ENCODE peak calls at places on chromosomes 7 and 10, in eight cellular contexts. One of them, this sample, is unnamed.

GRCh38 chr10:7755103-7755502 is 32.7 kb downstream of the KIN start:
- DNase-seq in astrocyte of the spinal cord: no peak
- DNase-seq in T-helper 2 cell: no peak
- DNase-seq in cardiac fibroblast: no peak
- DNase-seq in right lobe of liver: no peak
- DNase-seq in tibial nerve: no peak
- DNase-seq in EL: no peak
- DNase-seq in posterior vena cava: no peak
- DNase-seq in this sample: no peak

GRCh38 chr7:49346200-49346899 is 422.0 kb downstream of the CDC14C start:
- DNase-seq in cardiac fibroblast: no peak
- DNase-seq in posterior vena cava: no peak
- DNase-seq in tibial nerve: no peak
- DNase-seq in astrocyte of the spinal cord: no peak
- DNase-seq in T-helper 2 cell: no peak
- DNase-seq in EL: no peak
- DNase-seq in right lobe of liver: no peak
- DNase-seq in this sample: no peak

GRCh38 chr10:79475119-79475653 is 29.8 kb upstream of the ZCCHC24 start:
- DNase-seq in astrocyte of the spinal cord: no peak
- DNase-seq in cardiac fibroblast: no peak
- DNase-seq in posterior vena cava: no peak
- DNase-seq in right lobe of liver: no peak
- DNase-seq in EL: no peak
- DNase-seq in T-helper 2 cell: peak
- DNase-seq in tibial nerve: no peak
- DNase-seq in this sample: no peak

GRCh38 chr7:107907-108306 is 84.5 kb upstream of the FAM20C start:
- DNase-seq in posterior vena cava: no peak
- DNase-seq in right lobe of liver: no peak
- DNase-seq in cardiac fibroblast: no peak
- DNase-seq in EL: no peak
- DNase-seq in T-helper 2 cell: no peak
- DNase-seq in astrocyte of the spinal cord: no peak
- DNase-seq in tibial nerve: no peak
- DNase-seq in this sample: no peak

GRCh38 chr7:47587389-47587788 is 5.5 kb upstream of the TNS3 start:
- DNase-seq in EL: peak
- DNase-seq in T-helper 2 cell: no peak
- DNase-seq in tibial nerve: no peak
- DNase-seq in astrocyte of the spinal cord: no peak
- DNase-seq in cardiac fibroblast: no peak
- DNase-seq in posterior vena cava: no peak
- DNase-seq in right lobe of liver: no peak
- DNase-seq in this sample: no peak

GRCh38 chr7:117088623-117089199 is 135.4 kb downstream of the ST7 start:
- DNase-seq in right lobe of liver: no peak
- DNase-seq in cardiac fibroblast: no peak
- DNase-seq in astrocyte of the spinal cord: no peak
- DNase-seq in EL: no peak
- DNase-seq in T-helper 2 cell: no peak
- DNase-seq in tibial nerve: no peak
- DNase-seq in posterior vena cava: no peak
- DNase-seq in this sample: no peak

GRCh38 chr7:105473163-105473562 is 48.9 kb downstream of the PUS7 start:
- DNase-seq in posterior vena cava: no peak
- DNase-seq in EL: peak
- DNase-seq in right lobe of liver: no peak
- DNase-seq in T-helper 2 cell: no peak
- DNase-seq in astrocyte of the spinal cord: peak
- DNase-seq in tibial nerve: no peak
- DNase-seq in cardiac fibroblast: peak
- DNase-seq in this sample: no peak

GRCh38 chr10:36489181-36489927 is 636.0 kb upstream of the ANKRD30A start:
- DNase-seq in cardiac fibroblast: peak
- DNase-seq in posterior vena cava: no peak
- DNase-seq in astrocyte of the spinal cord: peak
- DNase-seq in right lobe of liver: no peak
- DNase-seq in EL: no peak
- DNase-seq in tibial nerve: no peak
- DNase-seq in T-helper 2 cell: no peak
- DNase-seq in this sample: no peak

GRCh38 chr10:47245731-47246350 is 54.2 kb upstream of the GDF10 start:
- DNase-seq in right lobe of liver: no peak
- DNase-seq in EL: no peak
- DNase-seq in astrocyte of the spinal cord: no peak
- DNase-seq in tibial nerve: no peak
- DNase-seq in T-helper 2 cell: no peak
- DNase-seq in posterior vena cava: no peak
- DNase-seq in cardiac fibroblast: no peak
- DNase-seq in this sample: no peak

GRCh38 chr10:107733328-107733727 is 568.8 kb upstream of the SORCS1 start:
- DNase-seq in right lobe of liver: no peak
- DNase-seq in astrocyte of the spinal cord: peak
- DNase-seq in T-helper 2 cell: no peak
- DNase-seq in EL: peak
- DNase-seq in tibial nerve: no peak
- DNase-seq in cardiac fibroblast: no peak
- DNase-seq in posterior vena cava: no peak
- DNase-seq in this sample: no peak

GRCh38 chr7:107045195-107045960 is 873 bp downstream of the PRKAR2B start:
- DNase-seq in T-helper 2 cell: no peak
- DNase-seq in astrocyte of the spinal cord: no peak
- DNase-seq in tibial nerve: no peak
- DNase-seq in right lobe of liver: no peak
- DNase-seq in posterior vena cava: no peak
- DNase-seq in EL: no peak
- DNase-seq in cardiac fibroblast: no peak
- DNase-seq in this sample: peak

GRCh38 chr7:106031271-106032029 is 68.4 kb downstream of the CDHR3 start:
- DNase-seq in cardiac fibroblast: peak
- DNase-seq in right lobe of liver: no peak
- DNase-seq in EL: no peak
- DNase-seq in posterior vena cava: no peak
- DNase-seq in T-helper 2 cell: no peak
- DNase-seq in astrocyte of the spinal cord: no peak
- DNase-seq in tibial nerve: no peak
- DNase-seq in this sample: no peak

GRCh38 chr7:119090851-119091250 is 866.3 kb downstream of the ANKRD7 start:
- DNase-seq in posterior vena cava: no peak
- DNase-seq in cardiac fibroblast: no peak
- DNase-seq in astrocyte of the spinal cord: peak
- DNase-seq in T-helper 2 cell: no peak
- DNase-seq in right lobe of liver: no peak
- DNase-seq in EL: no peak
- DNase-seq in tibial nerve: no peak
- DNase-seq in this sample: no peak

GRCh38 chr10:12868229-12868628 is 133.3 kb downstream of the CCDC3 start:
- DNase-seq in posterior vena cava: no peak
- DNase-seq in right lobe of liver: no peak
- DNase-seq in EL: no peak
- DNase-seq in tibial nerve: no peak
- DNase-seq in astrocyte of the spinal cord: no peak
- DNase-seq in cardiac fibroblast: no peak
- DNase-seq in T-helper 2 cell: no peak
- DNase-seq in this sample: no peak

GRCh38 chr7:129298268-129298893 is 73.6 kb downstream of the AHCYL2 start:
- DNase-seq in right lobe of liver: no peak
- DNase-seq in T-helper 2 cell: peak
- DNase-seq in EL: peak
- DNase-seq in posterior vena cava: no peak
- DNase-seq in astrocyte of the spinal cord: peak
- DNase-seq in tibial nerve: peak
- DNase-seq in cardiac fibroblast: peak
- DNase-seq in this sample: peak

GRCh38 chr7:64574481-64575159 is 11.7 kb upstream of the ZNF680 start:
- DNase-seq in astrocyte of the spinal cord: peak
- DNase-seq in cardiac fibroblast: peak
- DNase-seq in tibial nerve: no peak
- DNase-seq in EL: peak
- DNase-seq in T-helper 2 cell: no peak
- DNase-seq in right lobe of liver: no peak
- DNase-seq in posterior vena cava: peak
- DNase-seq in this sample: no peak

GRCh38 chr7:45435846-45436245 is 138.3 kb upstream of the ADCY1 start:
- DNase-seq in T-helper 2 cell: no peak
- DNase-seq in cardiac fibroblast: peak
- DNase-seq in astrocyte of the spinal cord: peak
- DNase-seq in posterior vena cava: no peak
- DNase-seq in right lobe of liver: no peak
- DNase-seq in EL: peak
- DNase-seq in tibial nerve: no peak
- DNase-seq in this sample: no peak

GRCh38 chr10:78470267-78471103 is 436.8 kb downstream of the RPS24 start:
- DNase-seq in right lobe of liver: no peak
- DNase-seq in T-helper 2 cell: peak
- DNase-seq in astrocyte of the spinal cord: no peak
- DNase-seq in posterior vena cava: no peak
- DNase-seq in EL: no peak
- DNase-seq in tibial nerve: no peak
- DNase-seq in cardiac fibroblast: no peak
- DNase-seq in this sample: peak

GRCh38 chr7:542935-543789 is 23.5 kb upstream of the PDGFA start:
- DNase-seq in tibial nerve: no peak
- DNase-seq in T-helper 2 cell: no peak
- DNase-seq in posterior vena cava: peak
- DNase-seq in cardiac fibroblast: peak
- DNase-seq in EL: peak
- DNase-seq in right lobe of liver: no peak
- DNase-seq in astrocyte of the spinal cord: peak
- DNase-seq in this sample: no peak

GRCh38 chr10:67668448-67668847 is 27.5 kb downstream of the CTNNA3 start:
- DNase-seq in astrocyte of the spinal cord: no peak
- DNase-seq in tibial nerve: no peak
- DNase-seq in right lobe of liver: no peak
- DNase-seq in posterior vena cava: no peak
- DNase-seq in T-helper 2 cell: no peak
- DNase-seq in cardiac fibroblast: peak
- DNase-seq in EL: peak
- DNase-seq in this sample: no peak

GRCh38 chr7:151818674-151819519 is 58.0 kb downstream of the PRKAG2 start:
- DNase-seq in right lobe of liver: peak
- DNase-seq in tibial nerve: no peak
- DNase-seq in astrocyte of the spinal cord: no peak
- DNase-seq in EL: no peak
- DNase-seq in posterior vena cava: peak
- DNase-seq in cardiac fibroblast: no peak
- DNase-seq in T-helper 2 cell: no peak
- DNase-seq in this sample: no peak

GRCh38 chr10:27504897-27505457 is 873 bp downstream of the RAB18 start:
- DNase-seq in posterior vena cava: no peak
- DNase-seq in cardiac fibroblast: peak
- DNase-seq in tibial nerve: no peak
- DNase-seq in astrocyte of the spinal cord: peak
- DNase-seq in right lobe of liver: no peak
- DNase-seq in T-helper 2 cell: peak
- DNase-seq in EL: peak
- DNase-seq in this sample: no peak

GRCh38 chr7:35714862-35715261 is 19.9 kb upstream of the HERPUD2 start:
- DNase-seq in EL: no peak
- DNase-seq in cardiac fibroblast: no peak
- DNase-seq in right lobe of liver: no peak
- DNase-seq in posterior vena cava: no peak
- DNase-seq in T-helper 2 cell: no peak
- DNase-seq in astrocyte of the spinal cord: no peak
- DNase-seq in tibial nerve: no peak
- DNase-seq in this sample: no peak

GRCh38 chr7:20598479-20599419 is 16.7 kb upstream of the ABCB5 start:
- DNase-seq in posterior vena cava: no peak
- DNase-seq in T-helper 2 cell: peak
- DNase-seq in astrocyte of the spinal cord: peak
- DNase-seq in tibial nerve: no peak
- DNase-seq in EL: peak
- DNase-seq in cardiac fibroblast: peak
- DNase-seq in right lobe of liver: no peak
- DNase-seq in this sample: peak

GRCh38 chr7:55538538-55538937 is 33.8 kb downstream of the VOPP1 start:
- DNase-seq in posterior vena cava: no peak
- DNase-seq in cardiac fibroblast: peak
- DNase-seq in tibial nerve: no peak
- DNase-seq in EL: peak
- DNase-seq in T-helper 2 cell: no peak
- DNase-seq in astrocyte of the spinal cord: peak
- DNase-seq in right lobe of liver: no peak
- DNase-seq in this sample: no peak

GRCh38 chr7:22865607-22865970 is 42.9 kb upstream of the TOMM7 start:
- DNase-seq in posterior vena cava: no peak
- DNase-seq in EL: peak
- DNase-seq in tibial nerve: no peak
- DNase-seq in astrocyte of the spinal cord: no peak
- DNase-seq in right lobe of liver: no peak
- DNase-seq in T-helper 2 cell: no peak
- DNase-seq in cardiac fibroblast: no peak
- DNase-seq in this sample: no peak

GRCh38 chr10:121668336-121669009 is 70.2 kb upstream of the FGFR2 start:
- DNase-seq in cardiac fibroblast: peak
- DNase-seq in T-helper 2 cell: no peak
- DNase-seq in right lobe of liver: no peak
- DNase-seq in astrocyte of the spinal cord: peak
- DNase-seq in posterior vena cava: no peak
- DNase-seq in EL: no peak
- DNase-seq in tibial nerve: no peak
- DNase-seq in this sample: no peak

GRCh38 chr10:43871545-43871944 is 222.9 kb upstream of the ZNF32 start:
- DNase-seq in astrocyte of the spinal cord: no peak
- DNase-seq in EL: no peak
- DNase-seq in right lobe of liver: no peak
- DNase-seq in tibial nerve: no peak
- DNase-seq in posterior vena cava: no peak
- DNase-seq in cardiac fibroblast: no peak
- DNase-seq in T-helper 2 cell: no peak
- DNase-seq in this sample: no peak

GRCh38 chr10:33132626-33133025 is 174.6 kb upstream of the ITGB1 start:
- DNase-seq in cardiac fibroblast: no peak
- DNase-seq in right lobe of liver: no peak
- DNase-seq in tibial nerve: no peak
- DNase-seq in posterior vena cava: no peak
- DNase-seq in astrocyte of the spinal cord: no peak
- DNase-seq in EL: no peak
- DNase-seq in T-helper 2 cell: peak
- DNase-seq in this sample: no peak

GRCh38 chr10:130498934-130499333 is 362.7 kb downstream of the GLRX3 start:
- DNase-seq in right lobe of liver: no peak
- DNase-seq in cardiac fibroblast: no peak
- DNase-seq in posterior vena cava: no peak
- DNase-seq in EL: no peak
- DNase-seq in astrocyte of the spinal cord: no peak
- DNase-seq in tibial nerve: no peak
- DNase-seq in T-helper 2 cell: no peak
- DNase-seq in this sample: no peak

GRCh38 chr10:63504145-63504881 is 16.9 kb upstream of the REEP3 start:
- DNase-seq in right lobe of liver: no peak
- DNase-seq in T-helper 2 cell: no peak
- DNase-seq in cardiac fibroblast: no peak
- DNase-seq in posterior vena cava: no peak
- DNase-seq in EL: no peak
- DNase-seq in tibial nerve: no peak
- DNase-seq in astrocyte of the spinal cord: no peak
- DNase-seq in this sample: no peak

GRCh38 chr7:132783824-132784223 is 207.6 kb upstream of the PLXNA4 start:
- DNase-seq in tibial nerve: no peak
- DNase-seq in T-helper 2 cell: no peak
- DNase-seq in posterior vena cava: no peak
- DNase-seq in cardiac fibroblast: peak
- DNase-seq in EL: peak
- DNase-seq in astrocyte of the spinal cord: peak
- DNase-seq in right lobe of liver: no peak
- DNase-seq in this sample: no peak

This sample was measured in NCI-H748 treated with DMSO at 0.1 percent for 48 hours.